ENCODE peak calls at places on chromosomes 5 and 9, in ten cellular contexts. I is activated CD4-positive, alpha-beta T cell treated with anti-CD3 and anti-CD28 coated beads, Interleukin-2, amount 50 U/mL, for 1 hour; W is ureter; T is choroid plexus epithelial cell; R is mucosa of gallbladder; Q is stimulated activated CD4-positive, alpha-beta T cell treated with anti-CD3 and anti-CD28 coated beads, Interleukin-1b, Interleukin-23, amount 100 ng/mL, for 48 hours; H is NAMALWA; N is foreskin fibroblast; Y is psoas muscle; P is RWPE1. C is an unnamed sample.

GRCh38 chr5:13348568-13348967 is 595.9 kb downstream of the DNAH5 start:
- DNase-seq in I (no peak), W (no peak), T (no peak), R (no peak), Q (no peak), H (no peak), N (no peak), Y (no peak), P (no peak), C (no peak)

GRCh38 chr9:2809692-2810423 is 34.0 kb downstream of the PUM3 start:
- DNase-seq in I (no peak), W (no peak), T (peak), R (peak), Q (no peak), H (no peak), N (peak), Y (no peak), P (no peak), C (no peak)

GRCh38 chr9:130442746-130443455 is 1.9 kb upstream of the ASS1 start:
- DNase-seq in I (no peak), W (no peak), T (no peak), R (no peak), Q (no peak), H (no peak), N (no peak), Y (no peak), P (no peak), C (peak)

GRCh38 chr9:69153707-69154521 is 20.2 kb upstream of the TJP2 start:
- DNase-seq in I (no peak), W (no peak), T (no peak), R (peak), Q (no peak), H (no peak), N (no peak), Y (no peak), P (no peak), C (no peak)

GRCh38 chr5:1668141-1668721 is 131.4 kb downstream of the MRPL36 start:
- DNase-seq in I (no peak), W (no peak), T (no peak), R (no peak), Q (no peak), H (peak), N (no peak), Y (no peak), P (no peak), C (no peak)

GRCh38 chr9:128027166-128027539 is 40.0 kb downstream of the NAIF1 start:
- DNase-seq in I (peak), W (no peak), T (peak), R (no peak), Q (peak), H (no peak), N (no peak), Y (no peak), P (no peak), C (no peak)

GRCh38 chr9:76027426-76027825 is 137.0 kb downstream of the PCSK5 start:
- DNase-seq in I (peak), W (no peak), T (peak), R (no peak), Q (no peak), H (no peak), N (no peak), Y (no peak), P (no peak), C (no peak)

GRCh38 chr5:101643793-101644192 is 652.3 kb downstream of the SLCO4C1 start:
- DNase-seq in I (no peak), W (no peak), T (no peak), R (no peak), Q (no peak), H (no peak), N (no peak), Y (no peak), P (no peak), C (no peak)

GRCh38 chr5:137383909-137384308 is 115.2 kb downstream of the SPOCK1 start:
- DNase-seq in I (no peak), W (no peak), T (no peak), R (no peak), Q (no peak), H (no peak), N (no peak), Y (no peak), P (no peak), C (no peak)

GRCh38 chr9:109403116-109403515 is 82.3 kb upstream of the EPB41L4B start:
- DNase-seq in I (no peak), W (no peak), T (peak), R (no peak), Q (no peak), H (no peak), N (no peak), Y (no peak), P (no peak), C (no peak)

GRCh38 chr5:78361226-78361993 is 993 bp downstream of the SCAMP1 start:
- DNase-seq in I (no peak), W (peak), T (peak), R (peak), Q (peak), H (peak), N (peak), Y (peak), P (peak), C (peak)

GRCh38 chr5:178662541-178662860 is 35.7 kb upstream of the CLK4 start:
- DNase-seq in I (no peak), W (no peak), T (no peak), R (no peak), Q (no peak), H (no peak), N (no peak), Y (no peak), P (no peak), C (no peak)

GRCh38 chr5:1218351-1219080 is 6.7 kb upstream of the SLC6A18 start:
- DNase-seq in I (no peak), W (no peak), T (no peak), R (no peak), Q (no peak), H (no peak), N (no peak), Y (no peak), P (no peak), C (no peak)

GRCh38 chr9:6997330-6997729 is 239.6 kb downstream of the KDM4C start:
- DNase-seq in I (no peak), W (no peak), T (no peak), R (no peak), Q (no peak), H (no peak), N (no peak), Y (no peak), P (no peak), C (no peak)

GRCh38 chr5:135846311-135846710 is 11.8 kb downstream of the SLC25A48 start:
- DNase-seq in I (no peak), W (no peak), T (no peak), R (no peak), Q (no peak), H (no peak), N (no peak), Y (no peak), P (no peak), C (no peak)

GRCh38 chr9:123487944-123488343 is 131.9 kb downstream of the CRB2 start:
- DNase-seq in I (no peak), W (no peak), T (no peak), R (no peak), Q (no peak), H (no peak), N (no peak), Y (no peak), P (no peak), C (no peak)

GRCh38 chr9:37543468-37543867 is 32.7 kb downstream of the FBXO10 start:
- DNase-seq in I (no peak), W (no peak), T (no peak), R (no peak), Q (no peak), H (no peak), N (no peak), Y (no peak), P (no peak), C (no peak)

GRCh38 chr9:137276757-137277328 is 683 bp upstream of the TOR4A start:
- DNase-seq in I (no peak), W (peak), T (peak), R (peak), Q (no peak), H (peak), N (peak), Y (peak), P (no peak), C (peak)

GRCh38 chr9:115973241-115973640 is 180.3 kb upstream of the PAPPA start:
- DNase-seq in I (no peak), W (no peak), T (no peak), R (no peak), Q (no peak), H (no peak), N (no peak), Y (no peak), P (no peak), C (no peak)

GRCh38 chr9:72839140-72839539 is 113.7 kb downstream of the ALDH1A1 start:
- DNase-seq in I (no peak), W (no peak), T (peak), R (no peak), Q (no peak), H (no peak), N (no peak), Y (no peak), P (no peak), C (no peak)

C was measured in right cardiac atrium.